ENCODE peak calls at places on chromosome 10, in four cellular contexts. E is osteoblast, V is fibroblast of lung, R is retinal pigment epithelial cell. N is an unnamed sample.

GRCh38 chr10:24826022-24826421 is 102.3 kb upstream of the ARHGAP21 start:
- DNase-seq in V (peak; percentile 67), E (no peak), R (no peak), N (no peak)

GRCh38 chr10:129658673-129659072 is 191.6 kb downstream of the MGMT start:
- DNase-seq in R (no peak), V (no peak), E (no peak), N (peak; percentile 35)

GRCh38 chr10:88234332-88234731 is 348.8 kb downstream of the RNLS start:
- DNase-seq in V (no peak), R (no peak), E (no peak), N (no peak)

GRCh38 chr10:130377986-130378545 is 241.9 kb downstream of the GLRX3 start:
- DNase-seq in E (no peak), R (no peak), V (no peak), N (no peak)

GRCh38 chr10:49105076-49105475 is 10.2 kb downstream of the VSTM4 start:
- DNase-seq in R (no peak), E (no peak), V (no peak), N (no peak)

GRCh38 chr10:86376852-86377796 is 10.5 kb upstream of the GRID1 start:
- DNase-seq in V (peak; percentile 34), E (peak; percentile 99), R (no peak), N (no peak)

GRCh38 chr10:106935978-106936451 is 228.5 kb downstream of the SORCS1 start:
- DNase-seq in R (no peak), V (no peak), E (no peak), N (no peak)

GRCh38 chr10:102243304-102243703 is 2.0 kb upstream of the PITX3 start:
- DNase-seq in E (peak; percentile 81), V (peak; percentile 74), R (no peak), N (no peak)

GRCh38 chr10:73889014-73889413 is 14.7 kb upstream of the CAMK2G start:
- DNase-seq in E (peak; percentile 65), V (peak; percentile 93), R (no peak), N (no peak)

GRCh38 chr10:94485094-94485493 is 60.5 kb upstream of the HELLS start:
- DNase-seq in V (no peak), E (no peak), R (no peak), N (no peak)

GRCh38 chr10:27513451-27514191 is 9.5 kb downstream of the RAB18 start:
- DNase-seq in E (peak; percentile 78), R (no peak), V (peak; percentile 82), N (no peak)

GRCh38 chr10:128031216-128031615 is 95.0 kb downstream of the MKI67 start:
- DNase-seq in E (no peak), R (no peak), V (no peak), N (no peak)

GRCh38 chr10:1206101-1206500 is 149.9 kb downstream of the WDR37 start:
- DNase-seq in E (peak; percentile 56), V (no peak), R (no peak), N (no peak)

GRCh38 chr10:108348215-108348614 is 1183.7 kb upstream of the SORCS1 start:
- DNase-seq in E (peak; percentile 14), V (no peak), R (no peak), N (no peak)

GRCh38 chr10:70478191-70479160 is at the start of gene PALD1:
- DNase-seq in V (peak; percentile 58), E (peak; percentile 96), R (no peak), N (peak; percentile 49)

GRCh38 chr10:86799188-86799845 is 42.9 kb downstream of the BMPR1A start:
- DNase-seq in V (no peak), R (no peak), E (no peak), N (no peak)

GRCh38 chr10:27794157-27794556 is 48.5 kb upstream of the MKX start:
- DNase-seq in E (no peak), V (no peak), R (no peak), N (no peak)

GRCh38 chr10:1049425-1049958 is 573 bp upstream of the IDI1 start:
- DNase-seq in E (no peak), R (no peak), V (peak; percentile 49), N (no peak)

GRCh38 chr10:127945948-127946347 is 39.0 kb downstream of the PTPRE start:
- DNase-seq in E (no peak), V (no peak), R (no peak), N (no peak)

GRCh38 chr10:43644252-43644651 is 4.4 kb downstream of the ZNF32 start:
- DNase-seq in E (peak; percentile 45), V (peak; percentile 12), R (no peak), N (no peak)

GRCh38 chr10:44922021-44922420 is 10.9 kb downstream of the TMEM72 start:
- DNase-seq in E (no peak), R (no peak), V (no peak), N (no peak)

GRCh38 chr10:86630079-86630478 is 24.3 kb upstream of the OPN4 start:
- DNase-seq in R (no peak), E (no peak), V (no peak), N (no peak)

GRCh38 chr10:122230222-122230621 is 40.9 kb upstream of the BTBD16 start:
- DNase-seq in R (no peak), V (no peak), E (no peak), N (no peak)

GRCh38 chr10:122239578-122240257 is 31.4 kb upstream of the BTBD16 start:
- DNase-seq in E (peak; percentile 93), R (no peak), V (peak; percentile 27), N (no peak)

GRCh38 chr10:83917519-83918506 is 221.5 kb upstream of the GHITM start:
- DNase-seq in R (peak; percentile 2), E (peak; percentile 62), V (no peak), N (no peak)

GRCh38 chr10:128641998-128642397 is 515.8 kb upstream of the MKI67 start:
- DNase-seq in E (no peak), V (peak; percentile 3), R (no peak), N (no peak)

GRCh38 chr10:13872411-13872810 is 285.6 kb downstream of the PRPF18 start:
- DNase-seq in V (peak; percentile 28), R (no peak), E (no peak), N (no peak)

GRCh38 chr10:28291881-28292297 is 11.0 kb downstream of the MPP7 start:
- DNase-seq in R (peak; percentile 67), V (peak; percentile 96), E (peak; percentile 89), N (no peak)

GRCh38 chr10:37711617-37712488 is 145.6 kb downstream of the ZNF248 start:
- DNase-seq in E (no peak), R (no peak), V (no peak), N (no peak)

GRCh38 chr10:49441488-49442476 is 45.9 kb upstream of the DRGX start:
- DNase-seq in E (peak; percentile 29), V (no peak), R (no peak), N (peak; percentile 77)

GRCh38 chr10:23695825-23696420 is 257.0 kb downstream of the OTUD1 start:
- DNase-seq in R (no peak), V (no peak), E (no peak), N (no peak)
- H3K4me3 ChIP-seq in R (no peak overlapping the region), V (no peak overlapping the region), E (no peak overlapping the region), N (no peak overlapping the region)

DNA sequence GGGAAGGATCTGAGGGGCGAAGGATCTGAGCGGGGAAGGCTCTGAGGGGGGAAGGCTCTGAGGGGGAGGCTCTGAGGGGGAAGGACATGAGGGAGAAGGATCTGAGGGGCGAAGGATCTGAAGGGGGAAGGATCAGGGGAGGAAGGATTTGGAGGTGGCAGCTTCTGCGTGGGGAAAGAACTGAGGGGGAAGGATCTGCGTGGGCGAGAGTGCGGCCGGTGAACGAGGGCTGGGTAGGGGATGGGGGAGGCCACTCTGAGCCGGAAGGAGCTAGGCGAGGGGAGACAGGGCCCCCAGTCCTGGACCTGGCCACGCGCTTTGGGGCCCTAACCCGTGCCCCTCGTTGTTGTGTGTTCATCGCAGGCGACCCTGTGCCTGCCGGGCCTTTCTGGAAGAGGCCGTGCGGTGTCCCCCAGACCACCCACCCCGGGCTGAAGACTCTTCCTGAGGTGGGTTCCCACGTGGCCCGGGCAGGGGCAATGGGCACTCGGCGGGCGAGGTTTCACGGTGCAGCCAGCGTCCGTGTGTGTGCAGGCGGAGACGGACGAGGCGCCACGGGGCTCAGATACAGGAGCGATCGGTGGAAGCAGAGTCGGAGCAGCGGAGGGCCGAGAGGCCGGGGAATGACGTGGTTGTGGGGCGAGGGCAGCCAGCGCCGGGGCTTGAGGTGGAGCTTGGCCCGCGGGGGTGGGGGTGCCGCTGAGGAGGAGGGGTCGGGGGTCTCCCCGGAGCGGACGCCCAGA is 2.0 kb downstream of the CALY start:
- DNase-seq in E (peak; percentile 91), R (no peak), V (no peak), N (no peak)
- H3K4me3 ChIP-seq in E (peak overlapping the region; percentile 45), R (peak overlapping the region; percentile 37), V (no peak overlapping the region), N (no peak overlapping the region)

GRCh38 chr10:132643709-132644543 is 106.3 kb downstream of the INPP5A start:
- DNase-seq in V (no peak), R (no peak), E (peak; percentile 43), N (no peak)
- H3K4me3 ChIP-seq in V (no peak overlapping the region), R (no peak overlapping the region), E (no peak overlapping the region), N (no peak overlapping the region)

GRCh38 chr10:67665491-67665890 is 30.5 kb downstream of the CTNNA3 start:
- DNase-seq in R (no peak), V (no peak), E (no peak), N (no peak)
- H3K4me3 ChIP-seq in R (no peak overlapping the region), V (no peak overlapping the region), E (no peak overlapping the region), N (no peak overlapping the region)

DNA sequence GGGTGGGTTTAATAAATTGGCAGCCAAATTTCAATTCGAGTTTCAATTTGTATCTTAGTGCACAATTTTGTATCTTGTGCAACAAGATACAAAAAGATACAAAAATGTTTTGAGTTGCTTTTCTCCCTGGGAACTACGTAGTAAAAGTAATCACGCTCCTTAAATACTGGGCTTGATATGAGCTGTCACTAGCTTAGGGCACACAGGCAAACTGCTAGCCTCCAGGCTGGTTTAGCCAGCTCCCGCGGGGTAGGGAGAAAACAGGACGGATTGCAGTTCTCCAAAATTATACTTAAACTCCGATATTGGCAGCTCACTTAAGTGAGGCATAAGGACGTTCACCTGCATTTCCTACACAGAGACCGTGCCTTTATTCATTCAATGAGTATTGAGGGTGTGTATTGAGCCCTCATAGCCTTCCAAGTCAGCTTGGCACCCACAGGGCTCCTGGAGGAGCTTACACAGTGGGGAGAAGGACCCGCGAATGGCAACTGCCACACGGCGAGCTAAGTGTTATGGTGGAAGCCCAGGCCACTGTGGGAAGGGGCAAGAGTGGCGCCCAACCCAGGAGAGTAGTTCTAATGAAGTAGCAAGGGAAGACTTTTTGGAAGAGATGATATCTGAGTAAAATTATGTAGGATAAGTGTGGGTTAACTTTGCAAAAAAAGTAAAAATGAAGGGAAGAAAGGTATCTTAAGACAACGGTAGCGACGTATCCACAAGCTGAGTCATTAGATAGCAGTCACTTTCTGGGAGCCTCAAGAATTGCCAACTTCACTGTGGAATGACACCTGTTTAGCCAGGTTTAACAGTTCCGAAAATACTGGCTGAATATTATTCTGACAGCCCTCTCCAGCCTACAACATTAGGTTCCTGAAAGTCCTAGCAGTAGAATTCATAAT is 1.6 kb upstream of the EPC1 start:
- DNase-seq in E (peak; percentile 71), R (no peak), V (no peak), N (no peak)
- H3K4me3 ChIP-seq in E (peak overlapping the region; percentile 1), R (no peak overlapping the region), V (no peak overlapping the region), N (no peak overlapping the region)

DNA sequence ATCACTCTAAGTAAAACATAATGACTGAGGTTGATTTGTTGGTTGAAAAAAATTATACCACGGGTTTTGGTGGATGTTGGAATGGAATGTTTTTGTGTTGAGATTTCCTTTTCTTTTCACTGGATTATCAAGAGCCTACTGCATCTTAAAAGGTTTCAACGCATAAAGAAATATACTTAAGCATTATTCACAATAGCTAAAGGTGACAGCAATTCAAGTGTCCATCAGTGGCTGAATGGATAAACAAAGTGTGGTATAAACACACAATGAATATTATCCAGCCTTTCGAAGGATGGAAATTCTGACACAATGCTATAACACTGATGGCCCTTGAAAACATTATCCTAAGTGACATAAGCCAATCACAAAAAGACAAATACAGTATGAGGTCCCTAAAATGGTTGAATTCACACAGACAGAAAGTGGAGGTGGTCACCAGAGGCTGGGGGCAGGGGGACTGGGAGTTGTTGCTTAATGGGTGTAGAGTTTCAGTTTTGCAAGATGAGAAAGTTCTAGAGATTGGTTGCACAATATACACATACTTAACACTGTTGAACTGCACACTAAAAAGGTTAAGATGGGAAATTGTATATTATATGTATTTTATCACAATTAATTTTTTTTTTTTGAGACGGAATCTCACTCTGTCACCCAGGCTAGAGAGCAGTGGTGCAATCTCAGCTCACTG is 122.3 kb downstream of the NRP1 start:
- DNase-seq in E (no peak), R (no peak), V (no peak), N (no peak)
- H3K4me3 ChIP-seq in E (no peak overlapping the region), R (no peak overlapping the region), V (no peak overlapping the region), N (no peak overlapping the region)